ENCODE peak calls at places on chromosomes 13 and 19, in seven cellular contexts. H is uterus, K is endothelial cell, N is neural crest cell, X is stomach, E is body of pancreas, S is AG09319. O is an unnamed sample.

GRCh38 chr19:47157455-47158321 is 27.1 kb downstream of the SAE1 start:
- DNase-seq in S (no peak), K (peak), N (peak), X (peak), H (no peak), E (peak), O (peak)

GRCh38 chr13:61156753-61157152 is 258.9 kb downstream of the PCDH20 start:
- DNase-seq in H (no peak), S (no peak), E (no peak), N (no peak), X (no peak), K (no peak), O (no peak)

GRCh38 chr19:51777570-51778460 is 16.8 kb downstream of the FPR2 start:
- DNase-seq in E (peak), N (peak), X (peak), H (peak), S (peak), K (peak), O (peak)

GRCh38 chr19:29015569-29015968 is 197.4 kb downstream of the UQCRFS1 start:
- DNase-seq in S (no peak), X (no peak), E (no peak), K (no peak), N (no peak), H (no peak), O (no peak)

GRCh38 chr13:110915874-110916670 is 1.2 kb upstream of the ANKRD10 start:
- DNase-seq in N (no peak), K (no peak), H (no peak), X (no peak), E (no peak), S (no peak), O (no peak)

GRCh38 chr19:55158848-55159793 is 1.6 kb upstream of the TNNI3 start:
- DNase-seq in X (no peak), S (no peak), N (no peak), E (no peak), H (no peak), K (no peak), O (no peak)

GRCh38 chr13:111853146-111853545 is 213.8 kb upstream of the SOX1 start:
- DNase-seq in S (no peak), E (no peak), X (no peak), K (no peak), H (no peak), N (no peak), O (no peak)

GRCh38 chr19:3508771-3509535 is 2.8 kb downstream of the FZR1 start:
- DNase-seq in X (no peak), S (no peak), E (no peak), K (no peak), N (no peak), H (no peak), O (no peak)

GRCh38 chr19:20840371-20840770 is 64.3 kb downstream of the ZNF66 start:
- DNase-seq in E (no peak), X (no peak), H (no peak), K (no peak), N (no peak), S (no peak), O (no peak)

GRCh38 chr13:105814219-105814901 is 721.1 kb downstream of the EFNB2 start:
- DNase-seq in E (no peak), X (no peak), H (no peak), N (no peak), S (no peak), K (no peak), O (no peak)

GRCh38 chr19:44050740-44051653 is 839 bp upstream of the ZNF223 start:
- DNase-seq in H (no peak), N (no peak), X (peak), S (no peak), K (no peak), E (peak), O (peak)

GRCh38 chr19:418761-419632 is 10.1 kb upstream of the C2CD4C start:
- DNase-seq in X (no peak), E (no peak), S (no peak), N (no peak), H (no peak), K (no peak), O (no peak)

GRCh38 chr19:27905074-27905473 is 1307.9 kb downstream of the UQCRFS1 start:
- DNase-seq in E (no peak), X (no peak), N (no peak), S (no peak), K (no peak), H (no peak), O (no peak)

GRCh38 chr19:54010474-54010873 is 19.0 kb downstream of the CACNG6 start:
- DNase-seq in S (no peak), E (no peak), N (no peak), K (no peak), X (no peak), H (no peak), O (no peak)

GRCh38 chr13:111398196-111398595 is 77.8 kb downstream of the TEX29 start:
- DNase-seq in N (no peak), S (no peak), H (no peak), K (no peak), E (no peak), X (peak), O (no peak)

GRCh38 chr13:90869580-90869979 is 477.9 kb upstream of the MIR17HG start:
- DNase-seq in X (no peak), S (no peak), H (no peak), K (no peak), N (no peak), E (no peak), O (no peak)

GRCh38 chr13:101144808-101145419 is 271.4 kb downstream of the NALCN start:
- DNase-seq in K (peak), N (no peak), E (peak), S (peak), H (no peak), X (no peak), O (no peak)

GRCh38 chr13:20424959-20425358 is 100.7 kb downstream of the CRYL1 start:
- DNase-seq in H (no peak), X (no peak), E (no peak), K (no peak), S (no peak), N (no peak), O (no peak)

GRCh38 chr19:33434886-33435705 is 61.6 kb downstream of the CEBPG start:
- DNase-seq in N (no peak), K (no peak), S (no peak), E (no peak), X (no peak), H (no peak), O (no peak)

GRCh38 chr19:35295792-35296462 is 4.0 kb downstream of the MAG start:
- DNase-seq in E (no peak), X (no peak), K (no peak), H (no peak), S (no peak), N (no peak), O (no peak)

GRCh38 chr19:52533901-52534300 is 6.4 kb downstream of the ZNF808 start:
- DNase-seq in S (no peak), N (no peak), K (no peak), H (no peak), X (no peak), E (peak), O (no peak)

GRCh38 chr19:8355631-8356402 is 8.1 kb upstream of the ANGPTL4 start:
- DNase-seq in N (no peak), K (no peak), X (no peak), S (peak), E (peak), H (no peak), O (peak)

GRCh38 chr19:8358948-8359347 is 5.0 kb upstream of the ANGPTL4 start:
- DNase-seq in X (no peak), H (no peak), K (no peak), S (no peak), E (no peak), N (no peak), O (no peak)

GRCh38 chr19:8360196-8360595 is 3.8 kb upstream of the ANGPTL4 start:
- DNase-seq in H (no peak), N (no peak), K (no peak), E (no peak), X (no peak), S (no peak), O (no peak)

GRCh38 chr19:8352134-8352827 is 9.2 kb upstream of the KANK3 start:
- DNase-seq in H (no peak), K (no peak), N (no peak), X (no peak), E (no peak), S (no peak), O (no peak)

DNA sequence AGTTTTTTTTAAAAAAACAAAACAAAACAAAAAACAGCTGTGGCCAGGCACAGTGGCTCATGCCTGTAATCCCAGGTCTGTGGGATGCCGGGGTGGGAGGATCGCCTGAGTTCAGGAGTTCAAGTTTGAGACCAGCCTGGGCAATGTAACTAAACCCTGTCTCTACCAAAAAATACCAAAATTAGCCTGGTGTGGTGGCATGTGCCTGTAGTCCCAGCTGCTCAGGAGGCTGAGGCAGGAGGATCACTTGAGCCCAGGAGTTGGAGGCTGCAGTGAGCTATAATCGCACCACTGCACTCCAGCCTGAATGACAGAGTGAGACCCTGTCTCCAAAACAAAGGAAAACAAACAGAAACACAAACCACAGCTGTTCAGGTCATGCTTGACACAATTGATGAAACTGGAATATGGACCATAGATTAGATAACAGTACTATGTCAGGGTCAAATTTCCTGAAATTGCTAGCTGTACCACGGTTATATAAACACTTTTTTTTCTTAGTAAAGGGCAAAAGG is 6.9 kb upstream of the ANGPTL4 start:
- DNase-seq in H (no peak), K (no peak), S (no peak), N (no peak), X (no peak), E (no peak), O (no peak)
- TF ChIP-seq CTCF in H (no peak), K (no peak), S (no peak), N (no peak), X (no peak), E (no peak), O (no peak)

DNA sequence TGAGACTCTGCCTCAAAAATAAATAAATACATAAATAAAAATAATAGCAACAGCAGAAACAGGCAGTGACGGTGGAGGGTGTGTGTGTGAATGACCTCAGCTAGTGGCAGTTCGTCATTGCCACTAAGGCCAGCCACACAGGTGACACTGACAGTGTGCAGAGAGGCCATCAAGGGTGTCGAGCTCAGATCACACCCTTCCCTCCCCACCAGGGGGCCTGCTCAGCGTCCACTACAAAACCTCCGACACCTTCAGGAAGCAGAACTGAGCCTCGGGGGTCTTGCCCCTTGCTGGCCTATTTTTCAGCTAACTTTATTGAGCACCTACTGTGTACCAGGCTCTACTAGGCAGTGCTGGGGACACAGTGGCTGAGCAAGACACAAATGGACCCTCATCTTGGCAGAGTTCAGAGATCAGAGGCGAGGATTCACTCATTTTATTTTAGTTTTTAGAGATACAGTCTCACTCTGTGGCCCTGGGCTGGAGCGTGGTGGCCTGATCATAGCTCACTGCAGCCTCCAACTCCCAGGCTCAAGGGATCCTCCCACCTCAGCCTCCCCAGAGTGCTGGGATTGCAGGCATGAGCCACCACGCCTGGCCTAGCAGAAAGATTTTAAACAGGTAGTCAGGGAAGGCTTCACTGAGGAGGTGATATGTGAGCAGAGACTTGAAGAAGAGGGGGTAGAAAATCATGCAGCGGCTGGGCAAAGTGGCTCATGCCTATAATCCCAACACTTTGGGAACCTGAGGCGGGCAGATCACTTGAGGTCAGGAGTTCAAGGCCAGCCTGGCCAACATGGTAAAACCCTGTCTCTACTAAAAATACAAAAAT is 30.3 kb upstream of the SEMA6B start:
- DNase-seq in S (no peak), E (no peak), K (peak), N (peak), X (no peak), H (no peak), O (peak)
- TF ChIP-seq CTCF in S (peak), E (peak), K (peak), N (peak), X (no peak), H (no peak), O (peak)

DNA sequence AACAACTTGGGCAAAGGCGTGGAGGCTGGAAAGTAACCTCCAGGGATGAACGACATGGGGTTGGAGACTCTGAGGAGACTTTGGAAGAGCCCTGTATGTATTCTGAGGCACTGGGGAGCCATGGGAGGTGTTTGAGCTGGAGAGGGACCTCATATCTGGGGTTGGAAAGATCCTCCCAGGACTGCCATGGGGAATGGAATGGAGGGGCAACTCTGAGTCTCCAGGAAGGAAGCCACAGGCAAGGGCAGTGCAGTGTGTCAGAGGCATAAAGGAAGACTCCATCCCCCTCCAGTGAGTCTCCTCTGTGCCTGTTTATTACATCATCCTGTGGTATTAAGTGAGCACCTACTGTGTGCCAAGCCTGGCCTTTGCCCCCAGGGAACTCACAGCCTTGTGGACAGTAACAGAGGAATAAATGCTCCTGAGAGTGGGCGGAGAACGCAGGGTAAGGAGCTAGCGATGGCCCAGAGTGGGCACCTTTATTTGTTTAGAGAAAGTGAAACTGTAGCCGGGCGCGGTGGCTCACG is 7.7 kb downstream of the PEAK3 start:
- DNase-seq in E (no peak), K (no peak), S (no peak), X (no peak), H (no peak), N (no peak), O (no peak)
- TF ChIP-seq CTCF in E (no peak), K (no peak), S (no peak), X (no peak), H (no peak), N (no peak), O (no peak)

GRCh38 chr13:48728226-48728625 is 74.5 kb downstream of the CYSLTR2 start:
- DNase-seq in H (no peak), X (no peak), K (no peak), N (no peak), S (no peak), E (no peak), O (no peak)

GRCh38 chr13:48731957-48732569 is 78.3 kb downstream of the CYSLTR2 start:
- DNase-seq in N (peak), H (no peak), K (peak), E (peak), X (peak), S (no peak), O (peak)

GRCh38 chr13:48728876-48729275 is 75.1 kb downstream of the CYSLTR2 start:
- DNase-seq in E (no peak), X (no peak), H (no peak), S (no peak), K (no peak), N (no peak), O (no peak)

GRCh38 chr13:48733739-48734329 is 80.1 kb downstream of the CYSLTR2 start:
- DNase-seq in H (no peak), N (no peak), E (peak), X (no peak), K (no peak), S (no peak), O (no peak)

DNA sequence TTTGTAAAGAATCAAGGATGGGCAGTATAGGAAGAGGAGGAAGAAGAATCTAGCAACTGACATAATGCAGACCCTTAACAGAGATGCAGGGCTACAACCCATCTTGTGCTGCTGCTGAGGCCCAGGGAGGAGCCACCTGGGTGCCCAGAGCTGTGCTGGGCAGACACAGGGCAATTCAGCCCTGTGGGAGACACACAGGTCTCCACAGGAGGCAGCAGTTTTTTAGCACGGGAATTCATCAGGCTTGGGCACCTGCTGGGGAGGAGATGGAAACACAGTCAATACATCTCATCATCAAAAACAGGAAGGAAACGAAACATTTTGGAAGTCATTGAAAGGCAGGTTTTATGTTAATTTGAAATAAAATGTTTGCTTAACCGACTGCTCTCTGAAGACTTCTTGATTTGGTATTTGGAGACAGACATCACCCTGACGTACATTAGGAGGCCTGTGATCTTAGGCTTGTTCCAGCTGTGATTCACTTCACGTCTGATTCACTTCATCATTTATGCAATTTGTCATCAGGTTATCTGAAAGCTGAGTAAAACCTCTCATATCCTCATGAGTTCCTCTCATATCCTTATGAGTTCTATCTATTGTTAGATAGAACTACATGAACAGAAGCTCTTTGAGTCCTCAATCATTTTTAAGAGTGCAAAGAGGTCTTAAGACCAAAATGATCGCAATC is 77.4 kb downstream of the CYSLTR2 start:
- DNase-seq in N (no peak), E (no peak), H (no peak), X (no peak), S (no peak), K (no peak), O (no peak)
- TF ChIP-seq CTCF in N (no peak), E (no peak), H (no peak), X (no peak), S (no peak), K (no peak), O (no peak)

GRCh38 chr19:18357442-18358264 is 17.3 kb downstream of the PGPEP1 start:
- DNase-seq in N (no peak), K (no peak), H (no peak), E (peak), X (peak), S (no peak), O (no peak)
- TF ChIP-seq CTCF in N (no peak), K (no peak), H (no peak), E (no peak), X (no peak), S (no peak), O (no peak)

O was measured in testis.